ENCODE peak calls at places on chromosomes 2 and 18, in six cellular contexts. S is AG04449, H is body of pancreas, R is psoas muscle, T is cardiac muscle cell, N is heart left ventricle. W is an unnamed sample.

GRCh38 chr2:153770359-153770991 is 101.2 kb upstream of the GALNT13 start:
- DNase-seq in S (no peak), H (no peak), R (no peak), T (no peak), N (no peak), W (no peak)

GRCh38 chr2:192783643-192784042 is 588.9 kb upstream of the TMEFF2 start:
- DNase-seq in S (no peak), H (no peak), R (no peak), T (no peak), N (no peak), W (no peak)

GRCh38 chr2:47225061-47225783 is 70.1 kb upstream of the STPG4 start:
- DNase-seq in S (no peak), H (peak), R (peak), T (peak), N (peak), W (peak)

GRCh38 chr2:231353469-231353868 is 42.0 kb upstream of the B3GNT7 start:
- DNase-seq in S (no peak), H (no peak), R (no peak), T (no peak), N (no peak), W (no peak)

GRCh38 chr2:2014251-2014761 is 270.0 kb upstream of the PXDN start:
- DNase-seq in S (no peak), H (peak), R (no peak), T (no peak), N (peak), W (no peak)

GRCh38 chr2:129233751-129234406 is 745.6 kb upstream of the RAB6C start:
- DNase-seq in S (no peak), H (no peak), R (no peak), T (peak), N (no peak), W (no peak)

GRCh38 chr2:131483981-131484505 is 8.1 kb downstream of the TUBA3D start:
- DNase-seq in S (no peak), H (no peak), R (no peak), T (no peak), N (no peak), W (no peak)

GRCh38 chr2:24907106-24907505 is 12.9 kb downstream of the ADCY3 start:
- DNase-seq in S (no peak), H (no peak), R (no peak), T (peak), N (no peak), W (no peak)

GRCh38 chr2:53632714-53633113 is 134.9 kb upstream of the CHAC2 start:
- DNase-seq in S (peak), H (no peak), R (no peak), T (peak), N (no peak), W (no peak)

GRCh38 chr2:2645162-2645855 is 314.2 kb upstream of the MYT1L start:
- DNase-seq in S (no peak), H (no peak), R (no peak), T (no peak), N (no peak), W (no peak)

GRCh38 chr2:10900216-10901109 is 11.3 kb upstream of the KCNF1 start:
- DNase-seq in S (no peak), H (no peak), R (no peak), T (peak), N (no peak), W (no peak)

GRCh38 chr2:72108121-72108520 is 39.5 kb downstream of the CYP26B1 start:
- DNase-seq in S (no peak), H (no peak), R (no peak), T (peak), N (no peak), W (no peak)

GRCh38 chr2:240966457-240966905 is 31.9 kb upstream of the SNED1 start:
- DNase-seq in S (no peak), H (peak), R (peak), T (no peak), N (peak), W (peak)

GRCh38 chr2:60706021-60706420 is 50.0 kb upstream of the PAPOLG start:
- DNase-seq in S (no peak), H (no peak), R (no peak), T (no peak), N (no peak), W (no peak)

GRCh38 chr2:40716879-40717278 is 265.0 kb upstream of the SLC8A1 start:
- DNase-seq in S (peak), H (no peak), R (peak), T (peak), N (no peak), W (no peak)

GRCh38 chr18:57915241-57915640 is 112.1 kb upstream of the ATP8B1 start:
- DNase-seq in S (no peak), H (no peak), R (no peak), T (no peak), N (no peak), W (no peak)

GRCh38 chr18:78742346-78742745 is 237.3 kb upstream of the SALL3 start:
- DNase-seq in S (no peak), H (no peak), R (no peak), T (no peak), N (no peak), W (no peak)

GRCh38 chr2:135072125-135072997 is 20.3 kb downstream of the RAB3GAP1 start:
- DNase-seq in S (no peak), H (no peak), R (no peak), T (no peak), N (no peak), W (no peak)

GRCh38 chr2:37865640-37866039 is 59.4 kb upstream of the RMDN2 start:
- DNase-seq in S (no peak), H (no peak), R (no peak), T (no peak), N (no peak), W (no peak)

GRCh38 chr2:189338119-189338518 is 103.2 kb upstream of the WDR75 start:
- DNase-seq in S (no peak), H (no peak), R (no peak), T (no peak), N (no peak), W (no peak)

GRCh38 chr18:34738173-34738894 is 28.2 kb downstream of the DTNA start:
- DNase-seq in S (no peak), H (no peak), R (no peak), T (peak), N (no peak), W (no peak)

GRCh38 chr2:120599064-120599463 is 136.6 kb upstream of the GLI2 start:
- DNase-seq in S (no peak), H (no peak), R (no peak), T (no peak), N (no peak), W (no peak)

GRCh38 chr2:238853724-238854123 is 5.8 kb downstream of the TWIST2 start:
- DNase-seq in S (no peak), H (no peak), R (no peak), T (no peak), N (no peak), W (no peak)

GRCh38 chr2:181268174-181268867 is 188.9 kb upstream of the ITGA4 start:
- DNase-seq in S (no peak), H (no peak), R (no peak), T (no peak), N (no peak), W (no peak)

GRCh38 chr18:48572402-48573126 is 33.7 kb downstream of the CTIF start:
- DNase-seq in S (no peak), H (no peak), R (no peak), T (no peak), N (no peak), W (no peak)

GRCh38 chr18:5057348-5058012 is 139.6 kb downstream of the AKAIN1 start:
- DNase-seq in S (peak), H (peak), R (peak), T (peak), N (peak), W (peak)

GRCh38 chr2:78811955-78812610 is 213.4 kb upstream of the REG3G start:
- DNase-seq in S (no peak), H (no peak), R (no peak), T (no peak), N (no peak), W (no peak)

GRCh38 chr2:175577405-175577986 is 396.0 kb upstream of the ATP5MC3 start:
- DNase-seq in S (no peak), H (no peak), R (no peak), T (no peak), N (no peak), W (no peak)

GRCh38 chr2:17851731-17852585 is 26.5 kb upstream of the KCNS3 start:
- DNase-seq in S (peak), H (peak), R (peak), T (peak), N (peak), W (no peak)

GRCh38 chr18:36035253-36035652 is 32.1 kb downstream of the RPRD1A start:
- DNase-seq in S (no peak), H (no peak), R (no peak), T (peak), N (no peak), W (no peak)

GRCh38 chr2:217886720-217887309 is 116.0 kb downstream of the TNS1 start:
- DNase-seq in S (no peak), H (peak), R (peak), T (peak), N (peak), W (peak)
- TF ChIP-seq CTCF in S (peak), H (peak), R (peak), T (peak), N (peak), W (peak)

DNA sequence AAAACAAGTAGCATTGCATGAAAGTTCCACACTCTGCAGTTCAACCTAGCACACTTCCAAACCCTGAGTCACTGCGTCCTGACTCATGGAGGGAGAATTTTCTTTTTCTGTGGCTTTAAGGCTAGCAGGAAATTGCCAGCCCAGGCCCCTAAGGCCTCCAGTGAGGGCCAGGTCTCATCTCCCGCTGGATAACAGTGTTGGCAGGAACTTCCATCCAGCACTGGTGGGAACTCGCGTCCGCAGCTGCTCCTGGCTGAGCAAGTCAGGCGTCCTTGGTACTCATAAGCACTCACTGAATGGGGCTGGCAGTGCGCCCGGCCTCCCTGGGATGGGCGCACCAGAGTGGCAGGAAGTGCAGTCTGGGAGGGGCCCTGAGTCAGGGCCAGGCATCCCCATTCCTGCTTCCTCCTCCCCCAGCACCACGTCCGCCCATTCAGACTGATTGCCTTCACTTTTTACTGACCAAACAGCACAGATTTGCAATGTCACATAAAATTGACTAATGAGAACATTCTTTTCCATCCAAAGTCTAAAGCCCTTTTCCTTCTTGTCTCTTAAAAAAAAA is 14.3 kb downstream of the MALL start:
- DNase-seq in S (peak), H (peak), R (peak), T (peak), N (peak), W (peak)
- H3K4me3 ChIP-seq in S (peak), H (no peak), R (no peak), T (no peak), N (no peak), W (no peak)

DNA sequence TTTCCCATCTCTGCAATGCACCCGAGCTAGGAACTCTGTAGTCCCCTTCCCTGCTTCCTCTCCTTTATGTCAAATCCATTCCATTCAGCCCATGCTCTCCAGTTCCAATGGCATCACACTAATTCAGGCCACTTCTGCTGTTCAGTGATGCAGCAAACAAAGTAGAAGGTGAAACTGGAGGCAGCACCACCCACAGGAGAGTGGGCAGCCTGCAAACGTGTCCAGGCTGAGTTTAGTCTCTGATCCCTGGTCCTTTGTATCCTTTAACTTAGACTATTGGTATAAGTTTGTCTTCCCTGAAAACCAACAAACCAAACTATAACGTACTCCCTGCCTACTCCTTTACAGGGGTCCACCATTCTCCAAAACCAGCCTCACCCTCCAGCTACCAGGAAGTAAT is 14.7 kb upstream of the KCTD1 start:
- DNase-seq in S (no peak), H (no peak), R (no peak), T (no peak), N (no peak), W (no peak)
- TF ChIP-seq CTCF in S (no peak), H (no peak), R (no peak), T (no peak), N (no peak), W (no peak)

GRCh38 chr2:99554238-99554637 is 64.4 kb upstream of the REV1 start:
- DNase-seq in S (no peak), H (no peak), R (no peak), T (peak), N (no peak), W (no peak)
- H3K4me3 ChIP-seq in S (no peak), H (no peak), R (no peak), T (no peak), N (no peak), W (no peak)

DNA sequence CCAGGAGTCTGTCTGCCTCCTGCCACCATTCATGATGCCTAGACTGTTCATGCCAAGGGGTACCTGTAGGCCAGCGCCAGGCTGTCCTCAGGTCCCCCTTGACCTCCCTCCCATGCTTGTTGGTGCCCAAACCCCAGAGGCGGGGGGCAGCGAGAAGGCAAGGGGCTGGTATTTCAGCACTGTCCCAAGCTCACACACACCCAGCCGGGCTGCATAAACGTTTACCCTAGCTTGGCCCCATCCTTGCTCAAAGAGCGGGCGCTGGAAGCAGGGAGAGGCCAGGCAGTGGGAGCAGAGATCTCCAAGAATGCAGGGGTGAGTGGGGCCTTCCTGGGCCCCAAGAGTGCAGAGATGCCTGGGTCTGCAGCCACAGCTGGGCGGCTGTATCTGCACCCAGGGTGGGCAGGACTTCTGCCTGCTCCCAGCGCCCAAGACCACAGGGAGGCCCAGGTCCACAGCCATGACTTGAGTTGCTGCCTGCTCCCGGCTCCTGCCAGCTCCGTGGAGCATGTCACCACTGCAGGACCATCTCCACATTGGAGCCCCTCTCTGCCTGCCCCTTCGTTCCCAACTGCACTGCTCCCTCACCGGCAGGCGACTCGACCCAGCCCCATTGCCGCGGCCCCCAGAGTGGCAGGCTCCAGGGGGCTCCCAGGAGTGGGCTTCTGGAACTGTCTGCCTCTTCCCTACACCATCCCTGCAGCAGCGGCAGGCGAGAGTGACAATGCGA is 616.6 kb downstream of the METTL4 start:
- DNase-seq in S (no peak), H (no peak), R (no peak), T (no peak), N (no peak), W (no peak)
- TF ChIP-seq CTCF in S (no peak), H (no peak), R (no peak), T (no peak), N (no peak), W (no peak)

GRCh38 chr2:70091816-70092215 is 4.5 kb downstream of the PCBP1 start:
- DNase-seq in S (no peak), H (no peak), R (no peak), T (no peak), N (no peak), W (no peak)

GRCh38 chr2:70095833-70096670 is 8.8 kb downstream of the PCBP1 start:
- DNase-seq in S (no peak), H (no peak), R (no peak), T (no peak), N (no peak), W (peak)

GRCh38 chr2:70094171-70094977 is 7.1 kb downstream of the PCBP1 start:
- DNase-seq in S (no peak), H (no peak), R (no peak), T (no peak), N (no peak), W (no peak)

GRCh38 chr2:70098032-70098431 is 10.8 kb downstream of the PCBP1 start:
- DNase-seq in S (no peak), H (no peak), R (no peak), T (no peak), N (no peak), W (no peak)

GRCh38 chr2:70094978-70095832 is 7.9 kb downstream of the PCBP1 start:
- DNase-seq in S (no peak), H (peak), R (no peak), T (peak), N (peak), W (no peak)
- H3K4me3 ChIP-seq in S (no peak), H (no peak), R (no peak), T (no peak), N (no peak), W (no peak)

DNA sequence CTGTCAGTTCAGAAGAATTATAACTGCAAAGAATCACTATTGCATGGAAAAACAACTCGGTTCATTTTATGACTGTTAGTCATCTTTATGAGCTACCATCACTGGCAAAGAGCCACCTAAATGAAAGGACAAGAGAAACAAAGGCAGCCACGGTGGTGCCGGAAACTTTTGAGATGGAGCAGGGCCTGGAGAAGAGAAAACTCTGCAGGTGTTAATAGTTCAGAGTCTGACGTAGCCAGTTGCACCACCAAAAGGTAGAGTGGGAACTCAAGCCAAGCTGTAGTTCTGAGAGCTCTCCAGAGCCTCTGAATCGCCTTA is 110.9 kb downstream of the FTCDNL1 start:
- DNase-seq in S (no peak), H (no peak), R (no peak), T (no peak), N (no peak), W (no peak)
- TF ChIP-seq CTCF in S (no peak), H (no peak), R (no peak), T (no peak), N (no peak), W (no peak)

W was measured in ovary.